ENCODE peak calls at places on chromosome 12, in four cellular contexts. I is fibroblast of pulmonary artery, P is bronchial epithelial cell, E is A549. A is an unnamed sample.

GRCh38 chr12:24972078-24972477 is 23.2 kb upstream of the BCAT1 start:
- DNase-seq in I (no peak), P (no peak), E (no peak), A (no peak)

GRCh38 chr12:586318-587071 is 76.8 kb downstream of the NINJ2 start:
- DNase-seq in I (no peak), P (no peak), E (no peak), A (no peak)

GRCh38 chr12:6183689-6184441 is 16.3 kb upstream of the CD9 start:
- DNase-seq in I (peak), P (peak), E (no peak), A (no peak)

GRCh38 chr12:19688489-19688888 is 249.2 kb downstream of the AEBP2 start:
- DNase-seq in I (peak), P (peak), E (no peak), A (no peak)

GRCh38 chr12:128486951-128487350 is 220.0 kb downstream of the TMEM132C start:
- DNase-seq in I (no peak), P (no peak), E (no peak), A (no peak)

GRCh38 chr12:98492580-98493140 is 22.7 kb upstream of the TMPO start:
- DNase-seq in I (no peak), P (no peak), E (no peak), A (no peak)

GRCh38 chr12:110577717-110578521 is 5.2 kb downstream of the PPTC7 start:
- DNase-seq in I (peak), P (peak), E (peak), A (no peak)

GRCh38 chr12:57048423-57048822 is 1.5 kb downstream of the MYO1A start:
- DNase-seq in I (no peak), P (no peak), E (no peak), A (no peak)

GRCh38 chr12:30908389-30909087 is 18.0 kb upstream of the TSPAN11 start:
- DNase-seq in I (peak), P (no peak), E (no peak), A (no peak)

GRCh38 chr12:93050026-93050747 is 121.1 kb upstream of the EEA1 start:
- DNase-seq in I (peak), P (peak), E (no peak), A (no peak)

GRCh38 chr12:58342736-58343135 is 401.4 kb downstream of the ATP23 start:
- DNase-seq in I (no peak), P (no peak), E (no peak), A (no peak)

DNA sequence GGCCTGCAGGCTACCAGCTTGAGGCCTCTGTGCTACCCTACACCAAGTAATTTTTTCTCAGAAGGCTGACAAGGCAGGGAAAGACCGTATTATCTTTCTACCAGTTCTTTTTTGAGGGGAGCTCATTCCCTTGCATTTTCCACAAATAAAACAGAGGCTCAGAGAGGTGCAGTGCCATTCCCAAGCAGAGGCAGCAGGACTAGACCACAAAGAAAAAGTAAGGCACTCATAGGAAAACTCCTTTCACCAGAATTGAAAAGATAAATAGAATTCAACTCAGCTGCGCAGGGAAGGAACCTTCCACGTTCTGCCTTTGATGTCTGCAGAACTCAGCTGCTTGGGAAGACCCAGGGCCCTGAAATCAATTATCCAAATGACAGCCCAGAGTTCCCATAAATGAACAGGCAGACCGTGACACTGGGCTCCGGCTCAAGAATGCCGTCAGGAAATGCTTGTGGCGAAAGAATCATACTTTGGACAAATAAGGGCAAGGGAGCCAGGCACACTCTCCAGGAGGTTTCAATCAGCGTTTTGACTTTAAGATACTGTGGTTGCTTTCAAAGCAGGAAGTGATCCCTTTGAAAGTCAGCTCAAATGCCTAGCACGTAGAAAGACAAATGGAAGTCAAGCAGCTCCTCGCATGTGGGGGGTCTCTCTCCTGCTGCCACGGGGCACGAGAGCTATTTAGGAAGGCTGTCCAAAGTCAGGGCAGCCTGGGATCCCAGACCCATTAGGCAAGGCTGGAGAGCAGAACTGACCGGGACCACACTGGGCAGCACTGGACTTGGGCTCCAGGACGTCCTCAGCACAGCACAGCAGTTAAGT is 14.0 kb downstream of the KCTD10 start:
- DNase-seq in I (peak), P (peak), E (peak), A (peak)
- TF ChIP-seq CTCF in I (no peak), P (no peak), E (no peak), A (no peak)

GRCh38 chr12:49296836-49297694 is 2.1 kb downstream of the PRPH start:
- DNase-seq in I (no peak), P (no peak), E (peak), A (no peak)
- TF ChIP-seq CTCF in I (no peak), P (peak), E (no peak), A (peak)

GRCh38 chr12:14111230-14111865 is 129.9 kb upstream of the GRIN2B start:
- DNase-seq in I (no peak), P (no peak), E (peak), A (peak)
- TF ChIP-seq CTCF in I (no peak), P (peak), E (peak), A (peak)

GRCh38 chr12:69196302-69197288 is 42.8 kb upstream of the CPSF6 start:
- DNase-seq in I (peak), P (peak), E (peak), A (no peak)
- TF ChIP-seq CTCF in I (peak), P (peak), E (peak), A (no peak)

GRCh38 chr12:124389537-124390441 is 94.9 kb downstream of the RFLNA start:
- DNase-seq in I (no peak), P (no peak), E (peak), A (no peak)
- TF ChIP-seq CTCF in I (no peak), P (no peak), E (no peak), A (no peak)